ENCODE peak calls at places on chromosomes 11 and 22, in five cellular contexts. P is GM23338, U is stomach, V is H1, T is transverse colon. N is an unnamed sample.

GRCh38 chr22:45268167-45268957 is 16.4 kb upstream of the UPK3A start:
- DNase-seq in P (peak), U (peak), V (peak), T (peak), N (no peak)

GRCh38 chr11:9761441-9761945 is 97.6 kb downstream of the SWAP70 start:
- DNase-seq in P (no peak), U (no peak), V (no peak), T (no peak), N (no peak)

GRCh38 chr22:42887523-42888507 is 30.7 kb upstream of the ARFGAP3 start:
- DNase-seq in P (no peak), U (peak), V (no peak), T (peak), N (no peak)

GRCh38 chr11:86947541-86947940 is 7.7 kb downstream of the FZD4 start:
- DNase-seq in P (no peak), U (no peak), V (no peak), T (no peak), N (no peak)

GRCh38 chr11:444397-445144 is 2.8 kb upstream of the ANO9 start:
- DNase-seq in P (no peak), U (peak), V (no peak), T (peak), N (no peak)

GRCh38 chr22:43000441-43001175 is 14.3 kb downstream of the PACSIN2 start:
- DNase-seq in P (no peak), U (no peak), V (no peak), T (no peak), N (no peak)

GRCh38 chr11:130675456-130675855 is 227.0 kb downstream of the ADAMTS15 start:
- DNase-seq in P (no peak), U (no peak), V (no peak), T (peak), N (no peak)

GRCh38 chr22:28220626-28221363 is 301.7 kb upstream of the PITPNB start:
- DNase-seq in P (no peak), U (no peak), V (no peak), T (no peak), N (no peak)

GRCh38 chr11:69013009-69013951 is at the start of gene MRGPRF:
- DNase-seq in P (peak), U (peak), V (peak), T (peak), N (peak)

GRCh38 chr22:23520875-23521441 is 59.1 kb downstream of the IGLL1 start:
- DNase-seq in P (no peak), U (no peak), V (peak), T (no peak), N (no peak)

GRCh38 chr11:104713366-104713765 is 184.9 kb downstream of the CASP12 start:
- DNase-seq in P (no peak), U (no peak), V (no peak), T (no peak), N (no peak)

GRCh38 chr11:14537134-14537599 is 17.0 kb upstream of the PSMA1 start:
- DNase-seq in P (peak), U (no peak), V (no peak), T (peak), N (no peak)

GRCh38 chr22:20591660-20592310 is 84.4 kb downstream of the MED15 start:
- DNase-seq in P (peak), U (peak), V (peak), T (no peak), N (no peak)

GRCh38 chr11:6482431-6482830 is 1.1 kb downstream of the TIMM10B start:
- DNase-seq in P (no peak), U (no peak), V (no peak), T (no peak), N (no peak)
- H3K27ac ChIP-seq in P (peak), U (peak), V (no peak), T (peak), N (peak)

GRCh38 chr11:111301004-111301839 is 2.9 kb downstream of the POU2AF3 start:
- DNase-seq in P (no peak), U (peak), V (no peak), T (no peak), N (no peak)
- TF ChIP-seq POLR2AphosphoS5 in P (no peak), U (no peak), V (no peak), T (no peak), N (no peak)

DNA sequence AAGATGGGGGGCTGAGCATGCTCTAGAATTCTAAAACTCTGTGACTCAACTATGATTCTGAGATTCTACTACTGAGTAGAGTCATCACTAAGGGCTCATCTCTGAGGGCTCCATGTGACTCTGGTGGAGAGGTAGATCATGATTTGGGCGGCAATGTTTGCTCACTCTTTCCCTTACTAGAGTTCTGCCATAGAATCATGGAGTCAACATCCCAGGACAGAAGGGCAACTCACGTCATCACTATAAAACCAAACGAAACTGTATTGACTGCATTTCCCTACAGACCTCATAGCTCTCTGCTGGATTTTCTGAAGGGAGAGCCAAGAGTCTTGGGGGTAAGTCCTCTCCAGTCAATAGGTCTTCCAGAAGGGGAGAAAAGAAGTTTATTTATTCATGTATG is at the start of gene MS4A14:
- DNase-seq in P (no peak), U (no peak), V (no peak), T (no peak), N (no peak)
- H3K4me3 ChIP-seq in P (no peak), U (no peak), V (no peak), T (no peak), N (no peak)

GRCh38 chr11:10998674-10999073 is 140.8 kb upstream of the ZBED5 start:
- DNase-seq in P (no peak), U (no peak), V (no peak), T (no peak), N (no peak)

GRCh38 chr11:11004069-11004468 is 146.2 kb upstream of the ZBED5 start:
- DNase-seq in P (no peak), U (no peak), V (no peak), T (no peak), N (no peak)

GRCh38 chr11:10996678-10997077 is 138.8 kb upstream of the ZBED5 start:
- DNase-seq in P (no peak), U (no peak), V (no peak), T (no peak), N (no peak)

GRCh38 chr11:11003226-11003625 is 145.4 kb upstream of the ZBED5 start:
- DNase-seq in P (no peak), U (no peak), V (no peak), T (no peak), N (no peak)

GRCh38 chr11:11000546-11001283 is 142.9 kb upstream of the ZBED5 start:
- DNase-seq in P (no peak), U (no peak), V (no peak), T (peak), N (no peak)
- H3K27ac ChIP-seq in P (no peak), U (no peak), V (no peak), T (no peak), N (no peak)

GRCh38 chr11:46069595-46069994 is 51.7 kb downstream of the PHF21A start:
- DNase-seq in P (no peak), U (no peak), V (no peak), T (no peak), N (no peak)

GRCh38 chr11:46072172-46072964 is 48.9 kb downstream of the PHF21A start:
- DNase-seq in P (no peak), U (no peak), V (no peak), T (no peak), N (no peak)

GRCh38 chr11:46075168-46075567 is 46.1 kb downstream of the PHF21A start:
- DNase-seq in P (no peak), U (no peak), V (no peak), T (no peak), N (no peak)

GRCh38 chr11:46073632-46074031 is 47.6 kb downstream of the PHF21A start:
- DNase-seq in P (no peak), U (no peak), V (no peak), T (no peak), N (no peak)

GRCh38 chr11:46071091-46071490 is 50.2 kb downstream of the PHF21A start:
- DNase-seq in P (no peak), U (no peak), V (no peak), T (no peak), N (no peak)
- TF ChIP-seq POLR2AphosphoS5 in P (no peak), U (no peak), V (no peak), T (no peak), N (no peak)

DNA sequence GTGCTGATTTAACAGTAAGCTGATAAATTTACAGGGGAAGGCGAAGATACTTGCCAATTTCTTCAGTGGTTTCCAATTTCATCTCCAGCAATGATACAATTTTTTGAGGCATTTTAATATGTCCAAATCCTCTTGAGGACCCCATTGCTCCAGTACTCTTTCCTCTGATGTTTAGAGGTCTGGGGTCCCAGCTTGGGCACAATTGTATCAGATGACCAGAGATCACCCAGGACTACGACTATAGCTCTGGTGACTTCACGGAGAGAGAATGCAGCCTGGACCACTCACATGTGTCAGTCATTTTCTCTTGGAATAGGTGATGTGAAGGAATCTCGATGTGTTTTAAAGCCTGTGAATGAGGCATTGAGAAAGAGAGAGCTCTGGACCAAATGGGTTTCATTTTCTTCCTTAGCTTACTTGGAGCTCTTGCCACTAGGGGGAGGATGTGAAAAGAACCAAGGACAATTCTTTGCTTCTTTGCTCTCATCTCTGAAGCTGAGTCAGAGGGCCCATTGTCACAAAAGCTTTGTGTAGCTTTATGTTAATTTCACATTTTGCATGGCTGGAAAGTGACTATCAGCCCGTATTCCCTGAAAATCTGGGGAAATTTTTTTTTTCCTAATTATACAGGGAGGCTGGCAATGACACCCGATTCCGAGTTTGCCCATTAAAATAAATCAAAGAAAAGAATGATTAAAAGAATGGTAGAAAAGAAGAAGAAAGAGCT is 6.7 kb upstream of the CCDC90B start:
- DNase-seq in P (peak), U (no peak), V (no peak), T (no peak), N (no peak)
- H3K4me3 ChIP-seq in P (no peak), U (no peak), V (no peak), T (no peak), N (no peak)

GRCh38 chr22:24803064-24803542 is 2.9 kb upstream of the SGSM1 start:
- DNase-seq in P (peak), U (peak), V (peak), T (peak), N (no peak)

GRCh38 chr22:24807284-24807950 is 1.4 kb downstream of the SGSM1 start:
- DNase-seq in P (peak), U (no peak), V (no peak), T (peak), N (no peak)

GRCh38 chr22:24809331-24809730 is 3.3 kb downstream of the SGSM1 start:
- DNase-seq in P (no peak), U (peak), V (no peak), T (no peak), N (no peak)

GRCh38 chr22:24805790-24806662 is at the start of gene SGSM1:
- DNase-seq in P (peak), U (peak), V (peak), T (peak), N (peak)

DNA sequence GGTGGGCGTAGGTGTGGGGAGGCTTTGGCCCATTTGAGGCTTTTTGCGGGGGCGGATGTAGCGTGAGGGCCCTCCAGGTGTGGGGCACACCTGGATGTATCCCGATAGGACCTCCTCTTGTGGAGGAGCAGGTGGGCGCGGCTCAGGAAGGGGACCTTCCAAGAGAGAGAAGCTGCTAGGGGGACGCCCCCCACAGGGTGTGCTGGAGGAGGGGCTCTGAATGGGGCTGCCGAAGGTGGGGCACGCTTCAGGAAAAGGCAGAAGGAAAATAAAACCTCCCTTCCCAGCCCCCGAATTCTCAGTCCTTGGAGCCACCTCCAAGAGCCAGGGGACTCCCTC is 621 bp downstream of the SGSM1 start:
- DNase-seq in P (peak), U (no peak), V (no peak), T (no peak), N (no peak)
- H3K27ac ChIP-seq in P (no peak), U (peak), V (no peak), T (peak), N (peak)

N was measured in breast epithelium.